ENCODE peak calls at places on chromosomes 4 and X, in nine cellular contexts. One of them, this sample, is unnamed.

GRCh38 chr4:179748837-179749236 is 2306.6 kb upstream of the AGA start:
- DNase-seq in transverse colon: no peak
- DNase-seq in body of pancreas: no peak
- DNase-seq in NCI-H510A treated with DMSO at 0.1 percent for 48 hours: no peak
- DNase-seq in activated effector memory CD4-positive, alpha-beta T cell treated with Interleukin-2 at 50 U/mL for 16 hours: no peak
- DNase-seq in amygdala: no peak
- DNase-seq in HEK293T: no peak
- DNase-seq in brain microvascular endothelial cell: no peak
- DNase-seq in IMR-90: no peak
- DNase-seq in this sample: no peak

GRCh38 chr4:149708513-149709175 is 107.0 kb downstream of the IQCM start:
- DNase-seq in transverse colon: no peak
- DNase-seq in body of pancreas: no peak
- DNase-seq in NCI-H510A treated with DMSO at 0.1 percent for 48 hours: no peak
- DNase-seq in activated effector memory CD4-positive, alpha-beta T cell treated with Interleukin-2 at 50 U/mL for 16 hours: no peak
- DNase-seq in amygdala: no peak
- DNase-seq in HEK293T: no peak
- DNase-seq in brain microvascular endothelial cell: no peak
- DNase-seq in IMR-90: peak; percentile 46
- DNase-seq in this sample: no peak

GRCh38 chr4:180455226-180455625 is 1788.0 kb upstream of the TENM3 start:
- DNase-seq in transverse colon: no peak
- DNase-seq in body of pancreas: no peak
- DNase-seq in NCI-H510A treated with DMSO at 0.1 percent for 48 hours: peak; percentile 54
- DNase-seq in activated effector memory CD4-positive, alpha-beta T cell treated with Interleukin-2 at 50 U/mL for 16 hours: no peak
- DNase-seq in amygdala: no peak
- DNase-seq in HEK293T: no peak
- DNase-seq in brain microvascular endothelial cell: no peak
- DNase-seq in IMR-90: no peak
- DNase-seq in this sample: no peak

GRCh38 chr4:16532240-16532990 is 306.1 kb upstream of the TAPT1 start:
- DNase-seq in transverse colon: no peak
- DNase-seq in body of pancreas: peak; percentile 10
- DNase-seq in NCI-H510A treated with DMSO at 0.1 percent for 48 hours: no peak
- DNase-seq in activated effector memory CD4-positive, alpha-beta T cell treated with Interleukin-2 at 50 U/mL for 16 hours: no peak
- DNase-seq in amygdala: no peak
- DNase-seq in HEK293T: no peak
- DNase-seq in brain microvascular endothelial cell: peak; percentile 61
- DNase-seq in IMR-90: peak; percentile 91
- DNase-seq in this sample: peak; percentile 25

GRCh38 chr4:112801341-112801740 is 164.4 kb downstream of the LARP7 start:
- DNase-seq in transverse colon: no peak
- DNase-seq in body of pancreas: no peak
- DNase-seq in NCI-H510A treated with DMSO at 0.1 percent for 48 hours: no peak
- DNase-seq in activated effector memory CD4-positive, alpha-beta T cell treated with Interleukin-2 at 50 U/mL for 16 hours: no peak
- DNase-seq in amygdala: no peak
- DNase-seq in HEK293T: no peak
- DNase-seq in brain microvascular endothelial cell: no peak
- DNase-seq in IMR-90: no peak
- DNase-seq in this sample: no peak

GRCh38 chr4:53150631-53151488 is 215.0 kb downstream of the SCFD2 start:
- DNase-seq in transverse colon: no peak
- DNase-seq in body of pancreas: no peak
- DNase-seq in NCI-H510A treated with DMSO at 0.1 percent for 48 hours: no peak
- DNase-seq in activated effector memory CD4-positive, alpha-beta T cell treated with Interleukin-2 at 50 U/mL for 16 hours: no peak
- DNase-seq in amygdala: no peak
- DNase-seq in HEK293T: no peak
- DNase-seq in brain microvascular endothelial cell: peak; percentile 7
- DNase-seq in IMR-90: peak; percentile 36
- DNase-seq in this sample: no peak

GRCh38 chrX:71118032-71118984 is at the start of gene MED12:
- DNase-seq in transverse colon: peak; percentile 85
- DNase-seq in body of pancreas: peak; percentile 83
- DNase-seq in NCI-H510A treated with DMSO at 0.1 percent for 48 hours: peak; percentile 74
- DNase-seq in activated effector memory CD4-positive, alpha-beta T cell treated with Interleukin-2 at 50 U/mL for 16 hours: peak; percentile 70
- DNase-seq in amygdala: peak; percentile 71
- DNase-seq in HEK293T: peak; percentile 80
- DNase-seq in brain microvascular endothelial cell: peak; percentile 54
- DNase-seq in IMR-90: peak; percentile 75
- DNase-seq in this sample: peak; percentile 88

GRCh38 chr4:139576219-139576618 is 20.2 kb upstream of the SETD7 start:
- DNase-seq in transverse colon: no peak
- DNase-seq in body of pancreas: no peak
- DNase-seq in NCI-H510A treated with DMSO at 0.1 percent for 48 hours: no peak
- DNase-seq in activated effector memory CD4-positive, alpha-beta T cell treated with Interleukin-2 at 50 U/mL for 16 hours: no peak
- DNase-seq in amygdala: no peak
- DNase-seq in HEK293T: no peak
- DNase-seq in brain microvascular endothelial cell: peak; percentile 54
- DNase-seq in IMR-90: peak; percentile 60
- DNase-seq in this sample: no peak

GRCh38 chrX:38233891-38234807 is 13.5 kb upstream of the SRPX start:
- DNase-seq in transverse colon: no peak
- DNase-seq in body of pancreas: no peak
- DNase-seq in NCI-H510A treated with DMSO at 0.1 percent for 48 hours: no peak
- DNase-seq in activated effector memory CD4-positive, alpha-beta T cell treated with Interleukin-2 at 50 U/mL for 16 hours: no peak
- DNase-seq in amygdala: no peak
- DNase-seq in HEK293T: no peak
- DNase-seq in brain microvascular endothelial cell: peak; percentile 44
- DNase-seq in IMR-90: peak; percentile 73
- DNase-seq in this sample: peak; percentile 16

GRCh38 chr4:102390438-102390837 is 45.2 kb upstream of the SLC39A8 start:
- DNase-seq in transverse colon: no peak
- DNase-seq in body of pancreas: no peak
- DNase-seq in NCI-H510A treated with DMSO at 0.1 percent for 48 hours: no peak
- DNase-seq in activated effector memory CD4-positive, alpha-beta T cell treated with Interleukin-2 at 50 U/mL for 16 hours: no peak
- DNase-seq in amygdala: no peak
- DNase-seq in HEK293T: no peak
- DNase-seq in brain microvascular endothelial cell: peak; percentile 1
- DNase-seq in IMR-90: no peak
- DNase-seq in this sample: no peak

GRCh38 chr4:81030061-81030616 is 369 bp upstream of the BMP3 start:
- DNase-seq in transverse colon: no peak
- DNase-seq in body of pancreas: no peak
- DNase-seq in NCI-H510A treated with DMSO at 0.1 percent for 48 hours: no peak
- DNase-seq in activated effector memory CD4-positive, alpha-beta T cell treated with Interleukin-2 at 50 U/mL for 16 hours: no peak
- DNase-seq in amygdala: no peak
- DNase-seq in HEK293T: peak; percentile 53
- DNase-seq in brain microvascular endothelial cell: no peak
- DNase-seq in IMR-90: no peak
- DNase-seq in this sample: no peak

GRCh38 chrX:121165930-121166359 is 118.5 kb downstream of the GLUD2 start:
- DNase-seq in transverse colon: no peak
- DNase-seq in body of pancreas: no peak
- DNase-seq in NCI-H510A treated with DMSO at 0.1 percent for 48 hours: no peak
- DNase-seq in activated effector memory CD4-positive, alpha-beta T cell treated with Interleukin-2 at 50 U/mL for 16 hours: no peak
- DNase-seq in amygdala: no peak
- DNase-seq in HEK293T: no peak
- DNase-seq in brain microvascular endothelial cell: no peak
- DNase-seq in IMR-90: no peak
- DNase-seq in this sample: no peak

GRCh38 chr4:148053298-148054003 is 321.6 kb downstream of the ARHGAP10 start:
- DNase-seq in transverse colon: no peak
- DNase-seq in body of pancreas: no peak
- DNase-seq in NCI-H510A treated with DMSO at 0.1 percent for 48 hours: peak; percentile 70
- DNase-seq in activated effector memory CD4-positive, alpha-beta T cell treated with Interleukin-2 at 50 U/mL for 16 hours: no peak
- DNase-seq in amygdala: no peak
- DNase-seq in HEK293T: no peak
- DNase-seq in brain microvascular endothelial cell: no peak
- DNase-seq in IMR-90: peak; percentile 23
- DNase-seq in this sample: no peak

This sample was measured in heart left ventricle.